ENCODE peak calls at places on chromosomes 12 and 14, in six cellular contexts. J, V, A, K, T and I are unnamed samples.
A peak's percentile ranks its signal among the peaks of the same experiment; 100 is the strongest.

GRCh38 chr12:116609715-116610114 is 50.5 kb downstream of the MAP1LC3B2 start:
- DNase-seq in V (no peak), J (peak; percentile 17), T (no peak), K (peak; percentile 39), A (no peak), I (no peak)

GRCh38 chr14:94045563-94046345 is 19.6 kb downstream of the OTUB2 start:
- DNase-seq in T (no peak), K (no peak), J (no peak), V (no peak), A (no peak), I (no peak)

GRCh38 chr12:114447274-114447716 is 41.4 kb upstream of the TBX5 start:
- DNase-seq in J (no peak), T (no peak), A (no peak), V (no peak), K (no peak), I (no peak)

GRCh38 chr14:57189070-57189469 is 79.6 kb downstream of the EXOC5 start:
- DNase-seq in K (no peak), J (no peak), V (no peak), T (peak; percentile 40), A (peak; percentile 82), I (no peak)

GRCh38 chr14:39034481-39035296 is 68.3 kb downstream of the SEC23A start:
- DNase-seq in T (no peak), A (peak; percentile 5), K (no peak), V (no peak), J (no peak), I (no peak)

GRCh38 chr12:92974759-92975158 is 45.7 kb upstream of the EEA1 start:
- DNase-seq in J (no peak), V (no peak), A (no peak), T (no peak), K (no peak), I (no peak)

GRCh38 chr12:107992870-107993451 is 136.1 kb upstream of the WSCD2 start:
- DNase-seq in T (peak; percentile 4), V (no peak), K (peak; percentile 17), A (peak; percentile 15), J (no peak), I (no peak)

GRCh38 chr14:91233936-91234790 is 10.3 kb downstream of the GPR68 start:
- DNase-seq in K (no peak), V (no peak), A (no peak), J (no peak), T (no peak), I (no peak)

GRCh38 chr12:22658214-22658613 is 33.2 kb downstream of the ETNK1 start:
- DNase-seq in A (no peak), K (no peak), T (no peak), J (no peak), V (no peak), I (no peak)

GRCh38 chr12:78157199-78157598 is 326.5 kb downstream of the NAV3 start:
- DNase-seq in V (no peak), T (no peak), K (no peak), A (no peak), J (no peak), I (no peak)

GRCh38 chr12:23340351-23340750 is 609.1 kb downstream of the SOX5 start:
- DNase-seq in A (no peak), V (no peak), J (no peak), T (no peak), K (no peak), I (no peak)

GRCh38 chr12:49200882-49201594 is 12.2 kb upstream of the TUBA1A start:
- DNase-seq in V (no peak), T (peak; percentile 75), K (no peak), J (peak; percentile 64), A (peak; percentile 91), I (no peak)

GRCh38 chr14:83826838-83827237 is 1703.1 kb upstream of the FLRT2 start:
- DNase-seq in T (no peak), J (no peak), V (no peak), A (no peak), K (no peak), I (no peak)

GRCh38 chr12:2580821-2581220 is 213.9 kb upstream of the FKBP4 start:
- DNase-seq in A (no peak), V (no peak), T (no peak), K (no peak), J (no peak), I (no peak)

GRCh38 chr12:65259501-65259900 is 19.0 kb upstream of the MSRB3 start:
- DNase-seq in V (no peak), A (no peak), J (no peak), T (no peak), K (no peak), I (no peak)

GRCh38 chr12:10069099-10069498 is 29.7 kb downstream of the CLEC1A start:
- DNase-seq in V (no peak), T (no peak), A (no peak), J (no peak), K (no peak), I (no peak)

GRCh38 chr12:124716208-124717141 is 147.2 kb downstream of the SCARB1 start:
- DNase-seq in A (no peak), V (no peak), J (no peak), T (no peak), K (no peak), I (no peak)

GRCh38 chr12:28497889-28498411 is 307.7 kb downstream of the CCDC91 start:
- DNase-seq in J (no peak), K (no peak), V (no peak), A (no peak), T (no peak), I (no peak)

GRCh38 chr12:80041691-80042090 is 57.6 kb upstream of the OTOGL start:
- DNase-seq in V (no peak), K (no peak), J (no peak), T (no peak), A (no peak), I (no peak)

GRCh38 chr12:89695100-89695499 is 13.5 kb downstream of the ATP2B1 start:
- DNase-seq in J (no peak), A (no peak), K (no peak), T (no peak), V (no peak), I (no peak)